ENCODE peak calls at places on chromosome 14, in eight cellular contexts. Y is A549, O is H1, A is IMR-90, S is coronary artery, Q is GM23338, R is transverse colon, D is left ventricle myocardium inferior. T is an unnamed sample.

GRCh38 chr14:39247256-39247655 is 13.5 kb downstream of the MIA2 start:
- DNase-seq in Y (no peak), O (no peak), A (peak; percentile 93), S (no peak), Q (no peak), R (no peak), D (no peak), T (peak; percentile 73)

GRCh38 chr14:74085047-74085637 is 386 bp downstream of the LIN52 start:
- DNase-seq in Y (peak; percentile 27), O (no peak), A (peak; percentile 55), S (no peak), Q (peak; percentile 67), R (no peak), D (no peak), T (peak; percentile 34)

GRCh38 chr14:103186894-103187586 is 63.8 kb downstream of the TNFAIP2 start:
- DNase-seq in Y (no peak), O (no peak), A (no peak), S (no peak), Q (peak; percentile 70), R (peak; percentile 68), D (no peak), T (no peak)

GRCh38 chr14:40599726-40600125 is 1007.0 kb upstream of the LRFN5 start:
- DNase-seq in Y (no peak), O (no peak), A (no peak), S (no peak), Q (no peak), R (no peak), D (no peak), T (peak; percentile 23)

GRCh38 chr14:81946808-81947798 is 413.4 kb upstream of the SEL1L start:
- DNase-seq in Y (no peak), O (no peak), A (no peak), S (no peak), Q (no peak), R (no peak), D (peak; percentile 18), T (no peak)

GRCh38 chr14:92695562-92695961 is 52.9 kb downstream of the LGMN start:
- DNase-seq in Y (no peak), O (no peak), A (no peak), S (no peak), Q (no peak), R (no peak), D (no peak), T (no peak)

GRCh38 chr14:101630056-101630960 is 69.0 kb downstream of the DIO3 start:
- DNase-seq in Y (no peak), O (no peak), A (no peak), S (no peak), Q (no peak), R (no peak), D (no peak), T (no peak)

GRCh38 chr14:86787782-86788181 is 1205.2 kb downstream of the GALC start:
- DNase-seq in Y (no peak), O (no peak), A (peak; percentile 65), S (no peak), Q (no peak), R (no peak), D (no peak), T (no peak)

GRCh38 chr14:38496092-38496491 is 240.2 kb upstream of the CLEC14A start:
- DNase-seq in Y (no peak), O (no peak), A (no peak), S (no peak), Q (no peak), R (no peak), D (no peak), T (no peak)

DNA sequence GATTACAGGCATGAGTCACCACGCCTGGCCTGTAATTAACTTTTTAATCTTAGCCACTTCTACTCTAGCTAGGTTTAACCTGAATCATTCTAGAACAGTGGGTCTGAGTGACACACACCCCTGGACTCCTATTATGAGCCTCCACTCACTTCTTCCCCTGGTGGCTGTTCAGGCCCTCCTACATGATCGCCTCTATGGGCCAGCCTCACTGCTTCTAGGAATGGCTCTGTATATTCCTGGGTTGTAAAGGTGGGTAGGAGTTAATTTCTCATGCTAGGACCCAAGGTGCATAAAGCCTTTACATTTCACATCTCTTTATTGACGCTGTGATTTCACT is 8.0 kb upstream of the RNU6-8 start:
- DNase-seq in Y (no peak), O (no peak), A (no peak), S (no peak), Q (no peak), R (no peak), D (no peak), T (no peak)
- TF ChIP-seq CTCF in Y (no peak), O (no peak), A (no peak), S (no peak), Q (no peak), R (no peak), D (no peak), T (no peak)

GRCh38 chr14:35339761-35340406 is 47.7 kb downstream of the PSMA6 start:
- DNase-seq in Y (no peak), O (no peak), A (no peak), S (no peak), Q (no peak), R (no peak), D (no peak), T (no peak)
- H3K27ac ChIP-seq in Y (peak overlapping the region; percentile 91), O (no peak overlapping the region), A (no peak overlapping the region), S (peak overlapping the region; percentile 60), Q (no peak overlapping the region), R (peak overlapping the region; percentile 91), D (peak overlapping the region; percentile 96), T (peak overlapping the region; percentile 97)

GRCh38 chr14:72745546-72745945 is 148.4 kb downstream of the DPF3 start:
- DNase-seq in Y (peak; percentile 15), O (peak; percentile 7), A (peak; percentile 89), S (no peak), Q (no peak), R (no peak), D (no peak), T (peak; percentile 86)

GRCh38 chr14:72744416-72745120 is 149.3 kb downstream of the DPF3 start:
- DNase-seq in Y (no peak), O (peak; percentile 22), A (no peak), S (no peak), Q (no peak), R (no peak), D (no peak), T (no peak)

GRCh38 chr14:72747652-72748051 is 146.2 kb downstream of the DPF3 start:
- DNase-seq in Y (no peak), O (no peak), A (no peak), S (no peak), Q (no peak), R (no peak), D (no peak), T (no peak)

GRCh38 chr14:72743626-72744025 is 150.3 kb downstream of the DPF3 start:
- DNase-seq in Y (no peak), O (peak; percentile 27), A (no peak), S (no peak), Q (no peak), R (no peak), D (no peak), T (no peak)

GRCh38 chr14:72745991-72746980 is 147.6 kb downstream of the DPF3 start:
- DNase-seq in Y (no peak), O (peak; percentile 33), A (peak; percentile 84), S (no peak), Q (no peak), R (no peak), D (no peak), T (peak; percentile 19)
- TF ChIP-seq CTCF in Y (no peak), O (no peak), A (peak; percentile 40), S (no peak), Q (no peak), R (no peak), D (peak; percentile 18), T (no peak)

GRCh38 chr14:66432334-66432733 is 53.8 kb upstream of the CCDC196 start:
- DNase-seq in Y (no peak), O (no peak), A (no peak), S (no peak), Q (no peak), R (no peak), D (no peak), T (no peak)

GRCh38 chr14:66434464-66434863 is 51.7 kb upstream of the CCDC196 start:
- DNase-seq in Y (no peak), O (no peak), A (no peak), S (no peak), Q (no peak), R (no peak), D (no peak), T (no peak)

GRCh38 chr14:66440806-66441205 is 45.4 kb upstream of the CCDC196 start:
- DNase-seq in Y (no peak), O (no peak), A (no peak), S (no peak), Q (no peak), R (no peak), D (no peak), T (no peak)

GRCh38 chr14:66435683-66436082 is 50.5 kb upstream of the CCDC196 start:
- DNase-seq in Y (no peak), O (no peak), A (no peak), S (no peak), Q (no peak), R (no peak), D (no peak), T (no peak)
- H3K27ac ChIP-seq in Y (no peak overlapping the region), O (no peak overlapping the region), A (no peak overlapping the region), S (no peak overlapping the region), Q (no peak overlapping the region), R (no peak overlapping the region), D (no peak overlapping the region), T (no peak overlapping the region)

GRCh38 chr14:27090716-27091115 is 492.9 kb upstream of the NOVA1 start:
- DNase-seq in Y (no peak), O (no peak), A (no peak), S (no peak), Q (no peak), R (no peak), D (no peak), T (no peak)
- TF ChIP-seq CTCF in Y (no peak), O (no peak), A (no peak), S (no peak), Q (no peak), R (no peak), D (no peak), T (no peak)

GRCh38 chr14:63203015-63203414 is 1.2 kb upstream of the RHOJ start:
- DNase-seq in Y (no peak), O (no peak), A (no peak), S (no peak), Q (no peak), R (no peak), D (no peak), T (no peak)
- H3K27ac ChIP-seq in Y (no peak overlapping the region), O (no peak overlapping the region), A (peak overlapping the region; percentile 5), S (peak overlapping the region; percentile 84), Q (no peak overlapping the region), R (peak overlapping the region; percentile 85), D (peak overlapping the region; percentile 95), T (no peak overlapping the region)